ENCODE peak calls at places on chromosomes 13 and 19, in six cellular contexts. One of them, this sample, is unnamed.

GRCh38 chr19:4866595-4867424 is 657 bp downstream of the PLIN3 start:
- DNase-seq in choroid plexus epithelial cell: peak
- DNase-seq in sigmoid colon: peak
- DNase-seq in astrocyte of the spinal cord: peak
- DNase-seq in thyroid gland: peak
- DNase-seq in cardiac fibroblast: peak
- DNase-seq in this sample: peak

GRCh38 chr13:102657630-102658029 is 37.2 kb downstream of the METTL21C start:
- DNase-seq in choroid plexus epithelial cell: peak
- DNase-seq in sigmoid colon: no peak
- DNase-seq in astrocyte of the spinal cord: no peak
- DNase-seq in thyroid gland: no peak
- DNase-seq in cardiac fibroblast: no peak
- DNase-seq in this sample: no peak

GRCh38 chr19:17755977-17756670 is 4.8 kb downstream of the FCHO1 start:
- DNase-seq in choroid plexus epithelial cell: peak
- DNase-seq in sigmoid colon: no peak
- DNase-seq in astrocyte of the spinal cord: peak
- DNase-seq in thyroid gland: peak
- DNase-seq in cardiac fibroblast: peak
- DNase-seq in this sample: peak

GRCh38 chr13:42215578-42216421 is 56.2 kb upstream of the AKAP11 start:
- DNase-seq in choroid plexus epithelial cell: peak
- DNase-seq in sigmoid colon: no peak
- DNase-seq in astrocyte of the spinal cord: peak
- DNase-seq in thyroid gland: peak
- DNase-seq in cardiac fibroblast: peak
- DNase-seq in this sample: no peak

GRCh38 chr13:24865158-24865557 is 101.2 kb downstream of the RNF17 start:
- DNase-seq in choroid plexus epithelial cell: peak
- DNase-seq in sigmoid colon: no peak
- DNase-seq in astrocyte of the spinal cord: peak
- DNase-seq in thyroid gland: no peak
- DNase-seq in cardiac fibroblast: peak
- DNase-seq in this sample: no peak

GRCh38 chr19:5048091-5048726 is 79.3 kb downstream of the KDM4B start:
- DNase-seq in choroid plexus epithelial cell: peak
- DNase-seq in sigmoid colon: peak
- DNase-seq in astrocyte of the spinal cord: peak
- DNase-seq in thyroid gland: peak
- DNase-seq in cardiac fibroblast: peak
- DNase-seq in this sample: peak

GRCh38 chr19:41957838-41958366 is 1.2 kb downstream of the RABAC1 start:
- DNase-seq in choroid plexus epithelial cell: peak
- DNase-seq in sigmoid colon: peak
- DNase-seq in astrocyte of the spinal cord: peak
- DNase-seq in thyroid gland: peak
- DNase-seq in cardiac fibroblast: peak
- DNase-seq in this sample: no peak

GRCh38 chr19:41726493-41726892 is 18.1 kb downstream of the CEACAM5 start:
- DNase-seq in choroid plexus epithelial cell: no peak
- DNase-seq in sigmoid colon: no peak
- DNase-seq in astrocyte of the spinal cord: no peak
- DNase-seq in thyroid gland: no peak
- DNase-seq in cardiac fibroblast: no peak
- DNase-seq in this sample: no peak

GRCh38 chr19:5480427-5480836 is 25.2 kb downstream of the ZNRF4 start:
- DNase-seq in choroid plexus epithelial cell: peak
- DNase-seq in sigmoid colon: no peak
- DNase-seq in astrocyte of the spinal cord: no peak
- DNase-seq in thyroid gland: no peak
- DNase-seq in cardiac fibroblast: peak
- DNase-seq in this sample: no peak

GRCh38 chr19:38024991-38025716 is 118.1 kb downstream of the SIPA1L3 start:
- DNase-seq in choroid plexus epithelial cell: no peak
- DNase-seq in sigmoid colon: no peak
- DNase-seq in astrocyte of the spinal cord: no peak
- DNase-seq in thyroid gland: no peak
- DNase-seq in cardiac fibroblast: no peak
- DNase-seq in this sample: no peak

GRCh38 chr13:36706755-36707154 is 32.9 kb downstream of the SERTM1 start:
- DNase-seq in choroid plexus epithelial cell: peak
- DNase-seq in sigmoid colon: no peak
- DNase-seq in astrocyte of the spinal cord: peak
- DNase-seq in thyroid gland: no peak
- DNase-seq in cardiac fibroblast: peak
- DNase-seq in this sample: no peak

GRCh38 chr19:53333071-53333465 is 481 bp upstream of the ZNF845 start:
- DNase-seq in choroid plexus epithelial cell: no peak
- DNase-seq in sigmoid colon: peak
- DNase-seq in astrocyte of the spinal cord: no peak
- DNase-seq in thyroid gland: peak
- DNase-seq in cardiac fibroblast: no peak
- DNase-seq in this sample: no peak

GRCh38 chr19:5308471-5309437 is 31.9 kb downstream of the PTPRS start:
- DNase-seq in choroid plexus epithelial cell: peak
- DNase-seq in sigmoid colon: peak
- DNase-seq in astrocyte of the spinal cord: peak
- DNase-seq in thyroid gland: peak
- DNase-seq in cardiac fibroblast: peak
- DNase-seq in this sample: no peak

DNA sequence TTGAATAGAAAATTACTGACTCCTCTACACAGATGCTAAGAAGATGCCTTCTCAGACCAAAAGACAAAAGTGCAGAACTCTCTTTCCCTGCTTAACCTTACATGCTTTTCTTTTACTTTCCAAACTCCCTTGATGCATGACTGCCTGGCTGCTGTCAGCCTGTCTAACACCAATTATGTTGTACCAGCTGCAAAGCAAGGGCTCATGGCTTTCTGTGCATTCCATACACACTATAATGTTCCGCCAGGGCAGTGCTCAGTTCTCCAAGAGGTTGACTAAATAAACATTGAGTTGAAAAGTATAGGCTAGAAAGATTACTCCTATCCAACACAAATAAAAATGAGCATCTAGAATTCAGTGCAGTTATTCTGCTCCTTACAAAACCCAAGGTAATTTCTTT is 330.4 kb upstream of the NBEA start:
- DNase-seq in choroid plexus epithelial cell: peak
- DNase-seq in sigmoid colon: no peak
- DNase-seq in astrocyte of the spinal cord: peak
- DNase-seq in thyroid gland: peak
- DNase-seq in cardiac fibroblast: no peak
- DNase-seq in this sample: no peak
- TF ChIP-seq CTCF in choroid plexus epithelial cell: no peak
- TF ChIP-seq CTCF in sigmoid colon: no peak
- TF ChIP-seq CTCF in astrocyte of the spinal cord: no peak
- TF ChIP-seq CTCF in thyroid gland: no peak
- TF ChIP-seq CTCF in cardiac fibroblast: no peak
- TF ChIP-seq CTCF in this sample: no peak

GRCh38 chr19:1768248-1768647 is 14.9 kb downstream of the ONECUT3 start:
- DNase-seq in choroid plexus epithelial cell: no peak
- DNase-seq in sigmoid colon: no peak
- DNase-seq in astrocyte of the spinal cord: no peak
- DNase-seq in thyroid gland: no peak
- DNase-seq in cardiac fibroblast: no peak
- DNase-seq in this sample: no peak
- TF ChIP-seq CTCF in choroid plexus epithelial cell: peak
- TF ChIP-seq CTCF in sigmoid colon: no peak
- TF ChIP-seq CTCF in astrocyte of the spinal cord: peak
- TF ChIP-seq CTCF in thyroid gland: no peak
- TF ChIP-seq CTCF in cardiac fibroblast: peak
- TF ChIP-seq CTCF in this sample: no peak

DNA sequence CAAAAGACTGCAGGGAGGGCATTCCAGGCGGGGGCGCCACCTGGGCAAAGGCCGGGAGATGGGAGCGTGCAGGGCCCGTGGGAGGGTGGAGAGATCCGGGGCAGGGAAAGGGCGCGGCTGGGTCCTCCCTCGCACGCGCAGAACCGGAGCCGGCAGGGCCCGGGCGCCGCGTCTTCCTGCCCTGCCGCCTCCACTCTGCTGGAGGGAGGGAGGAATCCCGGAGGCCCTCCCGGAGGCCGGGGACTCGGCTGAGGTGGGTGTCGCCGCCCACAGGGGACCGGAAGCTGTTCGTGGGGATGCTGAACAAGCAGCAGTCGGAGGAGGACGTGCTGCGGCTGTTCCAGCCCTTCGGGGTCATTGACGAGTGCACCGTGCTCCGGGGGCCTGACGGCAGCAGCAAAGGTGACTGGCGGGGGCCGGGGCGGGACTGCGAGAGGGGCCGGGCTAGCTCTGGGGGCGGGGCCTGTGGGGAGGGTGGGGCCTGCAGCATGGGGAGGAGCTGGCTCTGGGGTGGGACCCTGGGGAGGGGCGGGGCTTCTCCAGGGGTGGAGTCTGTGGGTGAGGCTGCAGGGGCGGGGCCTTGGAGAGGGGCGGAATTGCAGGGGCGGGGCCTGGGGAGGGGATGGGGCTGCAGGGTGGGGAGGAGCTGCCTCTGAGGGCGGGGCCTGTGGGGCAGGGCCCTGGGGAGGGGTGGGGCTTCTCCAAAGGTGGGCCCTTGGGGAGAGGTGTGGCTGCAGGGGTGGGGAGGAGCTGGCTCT is 51.3 kb downstream of the CELF5 start:
- DNase-seq in choroid plexus epithelial cell: peak
- DNase-seq in sigmoid colon: no peak
- DNase-seq in astrocyte of the spinal cord: peak
- DNase-seq in thyroid gland: peak
- DNase-seq in cardiac fibroblast: peak
- DNase-seq in this sample: peak
- TF ChIP-seq CTCF in choroid plexus epithelial cell: no peak
- TF ChIP-seq CTCF in sigmoid colon: no peak
- TF ChIP-seq CTCF in astrocyte of the spinal cord: no peak
- TF ChIP-seq CTCF in thyroid gland: no peak
- TF ChIP-seq CTCF in cardiac fibroblast: no peak
- TF ChIP-seq CTCF in this sample: no peak

DNA sequence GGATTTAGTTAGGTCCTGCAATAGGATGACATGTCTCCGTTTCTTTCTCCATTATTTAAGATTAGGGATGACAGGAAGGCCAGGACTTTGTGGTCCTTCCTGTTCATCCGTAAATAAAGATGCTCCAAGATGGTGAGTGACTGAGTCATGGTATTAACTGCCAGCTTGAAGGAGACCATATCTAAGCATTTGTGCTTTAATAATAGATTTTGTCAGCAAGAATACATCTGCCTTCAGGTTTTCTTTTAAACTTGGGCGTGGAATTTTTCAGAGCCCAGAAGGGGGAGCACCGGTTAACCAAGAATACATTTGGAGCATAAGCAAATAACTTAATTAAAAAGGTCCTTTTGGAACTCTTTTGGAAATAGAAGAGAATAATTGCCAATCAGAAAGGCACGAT is 68.2 kb downstream of the ARHGAP35 start:
- DNase-seq in choroid plexus epithelial cell: peak
- DNase-seq in sigmoid colon: no peak
- DNase-seq in astrocyte of the spinal cord: no peak
- DNase-seq in thyroid gland: no peak
- DNase-seq in cardiac fibroblast: peak
- DNase-seq in this sample: no peak
- TF ChIP-seq CTCF in choroid plexus epithelial cell: peak
- TF ChIP-seq CTCF in sigmoid colon: no peak
- TF ChIP-seq CTCF in astrocyte of the spinal cord: peak
- TF ChIP-seq CTCF in thyroid gland: no peak
- TF ChIP-seq CTCF in cardiac fibroblast: peak
- TF ChIP-seq CTCF in this sample: no peak

This sample was measured in activated B cell treated with CpG ODN at 0.5 μM for 24 hours.